ENCODE peak calls at places on chromosomes 1 and 21, in four cellular contexts. A, R, F and K are unnamed samples.

GRCh38 chr1:180542530-180543171 is 16.1 kb upstream of the OVAAL start:
- DNase-seq in A (peak), R (no peak), F (no peak), K (no peak)

GRCh38 chr1:147890177-147890790 is 12.3 kb upstream of the GJA8 start:
- DNase-seq in A (peak), R (peak), F (peak), K (peak)

GRCh38 chr1:6118415-6118814 is 61.7 kb downstream of the CHD5 start:
- DNase-seq in A (peak), R (peak), F (no peak), K (no peak)

GRCh38 chr1:78492376-78492950 is 1.7 kb downstream of the PTGFR start:
- DNase-seq in A (no peak), R (peak), F (no peak), K (no peak)

GRCh38 chr21:34129039-34129891 is 55.9 kb downstream of the MRPS6 start:
- DNase-seq in A (peak), R (peak), F (peak), K (peak)

GRCh38 chr1:24437631-24438396 is 22.2 kb downstream of the NIPAL3 start:
- DNase-seq in A (no peak), R (peak), F (no peak), K (no peak)

GRCh38 chr1:232305020-232305419 is 324.9 kb downstream of the SIPA1L2 start:
- DNase-seq in A (no peak), R (no peak), F (no peak), K (no peak)

GRCh38 chr1:36223373-36223995 is 759 bp upstream of the THRAP3 start:
- DNase-seq in A (peak), R (peak), F (peak), K (peak)

GRCh38 chr1:29640428-29640785 is 404.1 kb downstream of the PTPRU start:
- DNase-seq in A (no peak), R (no peak), F (no peak), K (no peak)

GRCh38 chr21:37542512-37542911 is 175.9 kb downstream of the DYRK1A start:
- DNase-seq in A (no peak), R (no peak), F (no peak), K (no peak)

GRCh38 chr21:37547615-37547975 is 181.0 kb downstream of the DYRK1A start:
- DNase-seq in A (no peak), R (no peak), F (no peak), K (no peak)

GRCh38 chr21:37548521-37548981 is 182.0 kb downstream of the DYRK1A start:
- DNase-seq in A (no peak), R (no peak), F (no peak), K (no peak)

GRCh38 chr21:37546949-37547614 is 180.5 kb downstream of the DYRK1A start:
- DNase-seq in A (peak), R (peak), F (no peak), K (no peak)

GRCh38 chr21:37546299-37546908 is 179.8 kb downstream of the DYRK1A start:
- DNase-seq in A (no peak), R (no peak), F (no peak), K (no peak)
- H3K27ac ChIP-seq in A (no peak), R (no peak), F (no peak), K (no peak)

DNA sequence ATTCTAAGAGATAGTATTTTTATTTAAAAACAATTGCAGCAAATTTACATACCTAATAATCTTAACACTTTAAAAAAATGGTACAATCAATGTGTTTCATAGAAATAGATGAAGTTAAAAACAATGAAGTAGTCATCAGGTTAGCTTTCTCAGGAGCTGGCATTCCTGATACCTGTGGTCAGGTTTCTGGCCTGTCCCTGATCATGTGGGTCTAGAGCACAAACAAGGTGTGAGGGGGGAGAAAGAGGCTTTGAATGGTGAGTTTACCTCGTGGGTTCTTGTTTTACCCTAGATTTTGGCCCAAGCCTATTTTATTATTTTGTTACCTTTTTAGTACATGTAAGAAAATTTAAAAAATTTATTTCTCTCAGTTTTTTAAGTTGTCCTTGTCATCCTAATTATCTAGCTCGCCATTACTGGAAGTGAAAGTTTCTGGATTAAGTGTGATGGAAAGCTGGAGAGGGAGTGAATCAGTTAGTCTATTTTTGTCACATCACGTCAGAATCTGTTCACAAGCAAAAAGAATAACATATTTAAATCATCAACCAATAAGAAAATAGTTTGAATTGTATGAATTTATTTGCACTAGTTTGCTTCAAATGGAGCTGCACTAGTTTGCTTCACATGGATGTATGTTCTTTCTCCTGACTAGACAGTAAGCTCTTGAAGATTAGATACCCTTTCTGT is 23.0 kb downstream of the PHC2 start:
- DNase-seq in A (no peak), R (no peak), F (no peak), K (peak)
- H3K27ac ChIP-seq in A (no peak), R (no peak), F (no peak), K (no peak)

GRCh38 chr21:37074546-37074945 is 1.5 kb downstream of the TTC3 start:
- DNase-seq in A (no peak), R (no peak), F (no peak), K (no peak)
- H3K27ac ChIP-seq in A (peak), R (no peak), F (peak), K (peak)

DNA sequence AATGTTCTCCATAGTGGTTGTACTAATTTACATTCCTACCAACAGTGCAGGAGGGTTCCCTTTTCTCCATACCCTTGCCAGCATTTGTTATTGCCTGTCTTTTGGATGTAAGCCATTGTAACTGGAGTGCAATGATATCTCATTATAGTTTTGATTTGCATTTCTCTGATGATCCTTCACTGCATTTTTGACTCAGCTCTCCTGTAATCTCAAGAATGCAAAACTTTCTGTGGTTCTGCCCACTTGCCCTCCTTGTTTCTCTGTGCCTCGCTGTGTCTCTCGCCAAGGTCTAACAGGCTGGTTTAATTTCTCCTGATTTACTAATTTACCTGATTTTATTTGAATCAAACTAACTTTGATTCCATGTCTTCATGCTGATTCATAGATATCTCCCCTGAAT is 407.9 kb downstream of the ZP4 start:
- DNase-seq in A (no peak), R (no peak), F (no peak), K (no peak)
- H3K27ac ChIP-seq in A (no peak), R (no peak), F (no peak), K (no peak)